ENCODE peak calls at places on chromosomes 2 and 18, in nine cellular contexts. One of them, this sample, is unnamed.

GRCh38 chr2:40435426-40436092 is 16.3 kb downstream of the SLC8A1 start:
- DNase-seq in heart right ventricle: no peak
- DNase-seq in esophagus squamous epithelium: no peak
- DNase-seq in type B pancreatic cell: no peak
- DNase-seq in CD4-positive, alpha-beta T cell: no peak
- DNase-seq in H9: no peak
- DNase-seq in RWPE1: no peak
- DNase-seq in GM13977: no peak
- DNase-seq in thoracic aorta: no peak
- DNase-seq in this sample: no peak

GRCh38 chr2:118661184-118661583 is 186.3 kb downstream of the EN1 start:
- DNase-seq in heart right ventricle: no peak
- DNase-seq in esophagus squamous epithelium: no peak
- DNase-seq in type B pancreatic cell: no peak
- DNase-seq in CD4-positive, alpha-beta T cell: no peak
- DNase-seq in H9: peak
- DNase-seq in RWPE1: no peak
- DNase-seq in GM13977: no peak
- DNase-seq in thoracic aorta: no peak
- DNase-seq in this sample: no peak

GRCh38 chr2:26724004-26724750 is 31.7 kb downstream of the KCNK3 start:
- DNase-seq in heart right ventricle: peak
- DNase-seq in esophagus squamous epithelium: no peak
- DNase-seq in type B pancreatic cell: no peak
- DNase-seq in CD4-positive, alpha-beta T cell: no peak
- DNase-seq in H9: no peak
- DNase-seq in RWPE1: peak
- DNase-seq in GM13977: no peak
- DNase-seq in thoracic aorta: peak
- DNase-seq in this sample: no peak

GRCh38 chr18:23127145-23127544 is 8.1 kb upstream of the CABLES1 start:
- DNase-seq in heart right ventricle: no peak
- DNase-seq in esophagus squamous epithelium: no peak
- DNase-seq in type B pancreatic cell: no peak
- DNase-seq in CD4-positive, alpha-beta T cell: no peak
- DNase-seq in H9: no peak
- DNase-seq in RWPE1: no peak
- DNase-seq in GM13977: no peak
- DNase-seq in thoracic aorta: no peak
- DNase-seq in this sample: no peak

GRCh38 chr2:127392828-127393578 is 5.2 kb upstream of the MAP3K2 start:
- DNase-seq in heart right ventricle: no peak
- DNase-seq in esophagus squamous epithelium: no peak
- DNase-seq in type B pancreatic cell: no peak
- DNase-seq in CD4-positive, alpha-beta T cell: no peak
- DNase-seq in H9: no peak
- DNase-seq in RWPE1: no peak
- DNase-seq in GM13977: no peak
- DNase-seq in thoracic aorta: no peak
- DNase-seq in this sample: no peak

GRCh38 chr2:12293868-12294267 is 422.9 kb upstream of the TRIB2 start:
- DNase-seq in heart right ventricle: no peak
- DNase-seq in esophagus squamous epithelium: no peak
- DNase-seq in type B pancreatic cell: no peak
- DNase-seq in CD4-positive, alpha-beta T cell: no peak
- DNase-seq in H9: no peak
- DNase-seq in RWPE1: no peak
- DNase-seq in GM13977: peak
- DNase-seq in thoracic aorta: no peak
- DNase-seq in this sample: no peak

GRCh38 chr2:85427300-85427699 is 8.8 kb downstream of the SH2D6 start:
- DNase-seq in heart right ventricle: no peak
- DNase-seq in esophagus squamous epithelium: no peak
- DNase-seq in type B pancreatic cell: no peak
- DNase-seq in CD4-positive, alpha-beta T cell: no peak
- DNase-seq in H9: no peak
- DNase-seq in RWPE1: no peak
- DNase-seq in GM13977: no peak
- DNase-seq in thoracic aorta: no peak
- DNase-seq in this sample: no peak

GRCh38 chr2:230913406-230913805 is 11.6 kb downstream of the GPR55 start:
- DNase-seq in heart right ventricle: no peak
- DNase-seq in esophagus squamous epithelium: no peak
- DNase-seq in type B pancreatic cell: no peak
- DNase-seq in CD4-positive, alpha-beta T cell: no peak
- DNase-seq in H9: peak
- DNase-seq in RWPE1: no peak
- DNase-seq in GM13977: no peak
- DNase-seq in thoracic aorta: no peak
- DNase-seq in this sample: no peak

GRCh38 chr2:47721296-47721695 is 61.6 kb upstream of the MSH6 start:
- DNase-seq in heart right ventricle: no peak
- DNase-seq in esophagus squamous epithelium: no peak
- DNase-seq in type B pancreatic cell: no peak
- DNase-seq in CD4-positive, alpha-beta T cell: no peak
- DNase-seq in H9: no peak
- DNase-seq in RWPE1: no peak
- DNase-seq in GM13977: no peak
- DNase-seq in thoracic aorta: no peak
- DNase-seq in this sample: no peak

GRCh38 chr2:139720056-139720455 is 939.9 kb upstream of the NXPH2 start:
- DNase-seq in heart right ventricle: no peak
- DNase-seq in esophagus squamous epithelium: no peak
- DNase-seq in type B pancreatic cell: no peak
- DNase-seq in CD4-positive, alpha-beta T cell: no peak
- DNase-seq in H9: no peak
- DNase-seq in RWPE1: no peak
- DNase-seq in GM13977: no peak
- DNase-seq in thoracic aorta: no peak
- DNase-seq in this sample: no peak

GRCh38 chr2:208017721-208018120 is 7.6 kb downstream of the PLEKHM3 start:
- DNase-seq in heart right ventricle: no peak
- DNase-seq in esophagus squamous epithelium: no peak
- DNase-seq in type B pancreatic cell: no peak
- DNase-seq in CD4-positive, alpha-beta T cell: no peak
- DNase-seq in H9: no peak
- DNase-seq in RWPE1: no peak
- DNase-seq in GM13977: no peak
- DNase-seq in thoracic aorta: no peak
- DNase-seq in this sample: no peak

GRCh38 chr18:43571078-43571689 is 293.9 kb upstream of the SYT4 start:
- DNase-seq in heart right ventricle: peak
- DNase-seq in esophagus squamous epithelium: no peak
- DNase-seq in type B pancreatic cell: no peak
- DNase-seq in CD4-positive, alpha-beta T cell: no peak
- DNase-seq in H9: no peak
- DNase-seq in RWPE1: peak
- DNase-seq in GM13977: peak
- DNase-seq in thoracic aorta: no peak
- DNase-seq in this sample: no peak

GRCh38 chr2:233013027-233013461 is at the start of gene NGEF:
- DNase-seq in heart right ventricle: no peak
- DNase-seq in esophagus squamous epithelium: no peak
- DNase-seq in type B pancreatic cell: peak
- DNase-seq in CD4-positive, alpha-beta T cell: no peak
- DNase-seq in H9: peak
- DNase-seq in RWPE1: no peak
- DNase-seq in GM13977: no peak
- DNase-seq in thoracic aorta: no peak
- DNase-seq in this sample: no peak

GRCh38 chr2:28364611-28365010 is 28.0 kb upstream of the FOSL2 start:
- DNase-seq in heart right ventricle: no peak
- DNase-seq in esophagus squamous epithelium: no peak
- DNase-seq in type B pancreatic cell: no peak
- DNase-seq in CD4-positive, alpha-beta T cell: no peak
- DNase-seq in H9: no peak
- DNase-seq in RWPE1: no peak
- DNase-seq in GM13977: no peak
- DNase-seq in thoracic aorta: no peak
- DNase-seq in this sample: no peak

GRCh38 chr18:9575558-9575957 is 38.8 kb downstream of the PPP4R1 start:
- DNase-seq in heart right ventricle: peak
- DNase-seq in esophagus squamous epithelium: no peak
- DNase-seq in type B pancreatic cell: peak
- DNase-seq in CD4-positive, alpha-beta T cell: no peak
- DNase-seq in H9: peak
- DNase-seq in RWPE1: peak
- DNase-seq in GM13977: no peak
- DNase-seq in thoracic aorta: peak
- DNase-seq in this sample: peak

GRCh38 chr2:213251618-213252017 is 32.6 kb upstream of the SPAG16 start:
- DNase-seq in heart right ventricle: no peak
- DNase-seq in esophagus squamous epithelium: no peak
- DNase-seq in type B pancreatic cell: no peak
- DNase-seq in CD4-positive, alpha-beta T cell: no peak
- DNase-seq in H9: no peak
- DNase-seq in RWPE1: peak
- DNase-seq in GM13977: peak
- DNase-seq in thoracic aorta: no peak
- DNase-seq in this sample: no peak

GRCh38 chr2:176018708-176019107 is 16.6 kb upstream of the LNPK start:
- DNase-seq in heart right ventricle: no peak
- DNase-seq in esophagus squamous epithelium: no peak
- DNase-seq in type B pancreatic cell: no peak
- DNase-seq in CD4-positive, alpha-beta T cell: no peak
- DNase-seq in H9: no peak
- DNase-seq in RWPE1: peak
- DNase-seq in GM13977: no peak
- DNase-seq in thoracic aorta: no peak
- DNase-seq in this sample: no peak

GRCh38 chr18:76503595-76503994 is 8.6 kb upstream of the ZNF516 start:
- DNase-seq in heart right ventricle: no peak
- DNase-seq in esophagus squamous epithelium: no peak
- DNase-seq in type B pancreatic cell: no peak
- DNase-seq in CD4-positive, alpha-beta T cell: no peak
- DNase-seq in H9: no peak
- DNase-seq in RWPE1: no peak
- DNase-seq in GM13977: no peak
- DNase-seq in thoracic aorta: no peak
- DNase-seq in this sample: no peak

GRCh38 chr2:2902551-2903216 is 474.9 kb downstream of the EIPR1 start:
- DNase-seq in heart right ventricle: no peak
- DNase-seq in esophagus squamous epithelium: no peak
- DNase-seq in type B pancreatic cell: no peak
- DNase-seq in CD4-positive, alpha-beta T cell: no peak
- DNase-seq in H9: no peak
- DNase-seq in RWPE1: no peak
- DNase-seq in GM13977: no peak
- DNase-seq in thoracic aorta: no peak
- DNase-seq in this sample: no peak

GRCh38 chr2:42906115-42906556 is 113.8 kb upstream of the HAAO start:
- DNase-seq in heart right ventricle: no peak
- DNase-seq in esophagus squamous epithelium: no peak
- DNase-seq in type B pancreatic cell: no peak
- DNase-seq in CD4-positive, alpha-beta T cell: no peak
- DNase-seq in H9: no peak
- DNase-seq in RWPE1: no peak
- DNase-seq in GM13977: no peak
- DNase-seq in thoracic aorta: no peak
- DNase-seq in this sample: peak
- TF ChIP-seq CTCF in heart right ventricle: no peak
- TF ChIP-seq CTCF in esophagus squamous epithelium: no peak
- TF ChIP-seq CTCF in type B pancreatic cell: no peak
- TF ChIP-seq CTCF in CD4-positive, alpha-beta T cell: no peak
- TF ChIP-seq CTCF in H9: no peak
- TF ChIP-seq CTCF in RWPE1: no peak
- TF ChIP-seq CTCF in GM13977: no peak
- TF ChIP-seq CTCF in thoracic aorta: no peak
- TF ChIP-seq CTCF in this sample: no peak

GRCh38 chr18:61273533-61273932 is 59.7 kb upstream of the CDH20 start:
- DNase-seq in heart right ventricle: no peak
- DNase-seq in esophagus squamous epithelium: no peak
- DNase-seq in type B pancreatic cell: no peak
- DNase-seq in CD4-positive, alpha-beta T cell: no peak
- DNase-seq in H9: no peak
- DNase-seq in RWPE1: no peak
- DNase-seq in GM13977: no peak
- DNase-seq in thoracic aorta: no peak
- DNase-seq in this sample: no peak

GRCh38 chr18:61277808-61278207 is 55.4 kb upstream of the CDH20 start:
- DNase-seq in heart right ventricle: no peak
- DNase-seq in esophagus squamous epithelium: no peak
- DNase-seq in type B pancreatic cell: no peak
- DNase-seq in CD4-positive, alpha-beta T cell: no peak
- DNase-seq in H9: no peak
- DNase-seq in RWPE1: no peak
- DNase-seq in GM13977: no peak
- DNase-seq in thoracic aorta: no peak
- DNase-seq in this sample: no peak

GRCh38 chr18:61272793-61273192 is 60.4 kb upstream of the CDH20 start:
- DNase-seq in heart right ventricle: no peak
- DNase-seq in esophagus squamous epithelium: no peak
- DNase-seq in type B pancreatic cell: no peak
- DNase-seq in CD4-positive, alpha-beta T cell: no peak
- DNase-seq in H9: no peak
- DNase-seq in RWPE1: no peak
- DNase-seq in GM13977: no peak
- DNase-seq in thoracic aorta: no peak
- DNase-seq in this sample: no peak

GRCh38 chr18:61274561-61274960 is 58.7 kb upstream of the CDH20 start:
- DNase-seq in heart right ventricle: no peak
- DNase-seq in esophagus squamous epithelium: no peak
- DNase-seq in type B pancreatic cell: no peak
- DNase-seq in CD4-positive, alpha-beta T cell: no peak
- DNase-seq in H9: no peak
- DNase-seq in RWPE1: no peak
- DNase-seq in GM13977: no peak
- DNase-seq in thoracic aorta: no peak
- DNase-seq in this sample: no peak
- TF ChIP-seq CTCF in heart right ventricle: no peak
- TF ChIP-seq CTCF in esophagus squamous epithelium: no peak
- TF ChIP-seq CTCF in type B pancreatic cell: no peak
- TF ChIP-seq CTCF in CD4-positive, alpha-beta T cell: no peak
- TF ChIP-seq CTCF in H9: no peak
- TF ChIP-seq CTCF in RWPE1: no peak
- TF ChIP-seq CTCF in GM13977: no peak
- TF ChIP-seq CTCF in thoracic aorta: no peak
- TF ChIP-seq CTCF in this sample: no peak

DNA sequence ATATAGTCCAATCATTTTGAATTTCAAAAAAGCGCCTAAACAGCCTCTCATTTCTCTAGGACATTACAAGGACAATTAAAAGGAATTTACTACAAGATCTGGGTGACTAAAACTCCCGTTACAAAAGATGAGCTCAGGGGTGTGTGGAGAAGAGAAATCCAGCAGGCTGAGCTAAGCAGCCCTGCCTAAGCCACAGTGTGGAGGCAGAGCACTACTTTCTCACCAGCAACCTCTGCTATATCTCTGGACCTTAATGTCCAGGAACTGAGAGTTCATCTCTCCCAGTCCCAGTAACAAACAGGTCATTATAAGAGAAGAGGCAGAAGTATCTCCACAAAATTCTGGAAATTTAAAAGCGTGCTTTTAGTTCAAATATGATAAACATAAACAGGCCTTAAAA is 18.9 kb upstream of the ANKRD62 start:
- DNase-seq in heart right ventricle: no peak
- DNase-seq in esophagus squamous epithelium: no peak
- DNase-seq in type B pancreatic cell: no peak
- DNase-seq in CD4-positive, alpha-beta T cell: no peak
- DNase-seq in H9: no peak
- DNase-seq in RWPE1: no peak
- DNase-seq in GM13977: no peak
- DNase-seq in thoracic aorta: no peak
- DNase-seq in this sample: no peak
- TF ChIP-seq CTCF in heart right ventricle: no peak
- TF ChIP-seq CTCF in esophagus squamous epithelium: no peak
- TF ChIP-seq CTCF in type B pancreatic cell: peak
- TF ChIP-seq CTCF in CD4-positive, alpha-beta T cell: no peak
- TF ChIP-seq CTCF in H9: no peak
- TF ChIP-seq CTCF in RWPE1: no peak
- TF ChIP-seq CTCF in GM13977: peak
- TF ChIP-seq CTCF in thoracic aorta: no peak
- TF ChIP-seq CTCF in this sample: no peak

GRCh38 chr2:161570424-161571050 is 53.7 kb upstream of the SLC4A10 start:
- DNase-seq in heart right ventricle: no peak
- DNase-seq in esophagus squamous epithelium: no peak
- DNase-seq in type B pancreatic cell: no peak
- DNase-seq in CD4-positive, alpha-beta T cell: no peak
- DNase-seq in H9: no peak
- DNase-seq in RWPE1: no peak
- DNase-seq in GM13977: no peak
- DNase-seq in thoracic aorta: no peak
- DNase-seq in this sample: no peak
- TF ChIP-seq CTCF in heart right ventricle: no peak
- TF ChIP-seq CTCF in esophagus squamous epithelium: no peak
- TF ChIP-seq CTCF in type B pancreatic cell: peak
- TF ChIP-seq CTCF in CD4-positive, alpha-beta T cell: no peak
- TF ChIP-seq CTCF in H9: peak
- TF ChIP-seq CTCF in RWPE1: no peak
- TF ChIP-seq CTCF in GM13977: peak
- TF ChIP-seq CTCF in thoracic aorta: no peak
- TF ChIP-seq CTCF in this sample: no peak

This sample was measured in omental fat pad.